ENCODE peak calls at places on chromosome 18, in five cellular contexts. W is amniotic epithelial cell; O is activated T-cell treated with anti-CD3 and anti-CD28 coated beads, Interleukin-2, amount 50 U/mL, for 48 hours; L is RWPE1; P is non-pigmented ciliary epithelial cell. C is an unnamed sample.

GRCh38 chr18:50115095-50115494 is 79.9 kb downstream of the MYO5B start:
- DNase-seq in W (peak), O (no peak), L (no peak), P (no peak), C (no peak)

GRCh38 chr18:37175727-37176126 is 346.8 kb downstream of the KIAA1328 start:
- DNase-seq in W (no peak), O (no peak), L (no peak), P (no peak), C (no peak)

GRCh38 chr18:60555629-60556028 is 183.1 kb upstream of the MC4R start:
- DNase-seq in W (no peak), O (no peak), L (no peak), P (no peak), C (no peak)

GRCh38 chr18:55337908-55338521 is 250.0 kb downstream of the TCF4 start:
- DNase-seq in W (no peak), O (no peak), L (no peak), P (no peak), C (no peak)

GRCh38 chr18:61096231-61096630 is 237.0 kb upstream of the CDH20 start:
- DNase-seq in W (no peak), O (no peak), L (no peak), P (no peak), C (no peak)

GRCh38 chr18:68847219-68847860 is 49.5 kb downstream of the CCDC102B start:
- DNase-seq in W (peak), O (no peak), L (no peak), P (no peak), C (peak)

GRCh38 chr18:37487400-37487831 is 78.2 kb downstream of the CELF4 start:
- DNase-seq in W (no peak), O (no peak), L (no peak), P (no peak), C (no peak)

GRCh38 chr18:12839526-12840196 is 44.4 kb downstream of the PTPN2 start:
- DNase-seq in W (peak), O (no peak), L (no peak), P (no peak), C (no peak)

GRCh38 chr18:41323044-41323443 is 632.0 kb upstream of the PIK3C3 start:
- DNase-seq in W (peak), O (no peak), L (no peak), P (no peak), C (no peak)

GRCh38 chr18:79962835-79963657 is 1.4 kb upstream of the HSBP1L1 start:
- DNase-seq in W (no peak), O (peak), L (no peak), P (no peak), C (no peak)

GRCh38 chr18:79067611-79068010 is 1.6 kb upstream of the ATP9B start:
- DNase-seq in W (no peak), O (no peak), L (no peak), P (no peak), C (no peak)

GRCh38 chr18:26532367-26533340 is 15.7 kb downstream of the KCTD1 start:
- DNase-seq in W (no peak), O (no peak), L (no peak), P (no peak), C (no peak)

GRCh38 chr18:12307251-12307736 is 747 bp upstream of the TUBB6 start:
- DNase-seq in W (peak), O (peak), L (no peak), P (peak), C (no peak)

GRCh38 chr18:58591286-58591685 is 37.6 kb downstream of the ALPK2 start:
- DNase-seq in W (no peak), O (no peak), L (no peak), P (no peak), C (no peak)

GRCh38 chr18:9823805-9824473 is 61.8 kb upstream of the TXNDC2 start:
- DNase-seq in W (peak), O (no peak), L (no peak), P (no peak), C (no peak)

GRCh38 chr18:28065031-28065792 is 111.7 kb downstream of the CDH2 start:
- DNase-seq in W (peak), O (no peak), L (peak), P (peak), C (no peak)

GRCh38 chr18:60676807-60677206 is 304.2 kb upstream of the MC4R start:
- DNase-seq in W (no peak), O (no peak), L (no peak), P (no peak), C (no peak)

GRCh38 chr18:46302866-46303485 is 198.8 kb downstream of the HAUS1 start:
- DNase-seq in W (no peak), O (no peak), L (no peak), P (no peak), C (no peak)

GRCh38 chr18:4004176-4004829 is 450.8 kb downstream of the DLGAP1 start:
- DNase-seq in W (no peak), O (no peak), L (peak), P (no peak), C (no peak)

GRCh38 chr18:57780318-57781127 is 22.6 kb downstream of the ATP8B1 start:
- DNase-seq in W (peak), O (no peak), L (peak), P (no peak), C (no peak)

GRCh38 chr18:62198259-62198658 is 11.2 kb downstream of the RELCH start:
- DNase-seq in W (peak), O (no peak), L (no peak), P (no peak), C (no peak)

GRCh38 chr18:28041366-28041765 is 135.6 kb downstream of the CDH2 start:
- DNase-seq in W (peak), O (no peak), L (no peak), P (peak), C (no peak)

GRCh38 chr18:45336431-45336830 is 278.8 kb upstream of the SLC14A2 start:
- DNase-seq in W (no peak), O (no peak), L (no peak), P (no peak), C (no peak)

GRCh38 chr18:21080576-21080975 is 31.0 kb downstream of the ROCK1 start:
- DNase-seq in W (no peak), O (no peak), L (no peak), P (no peak), C (no peak)

GRCh38 chr18:24427484-24427883 is 1.0 kb downstream of the IMPACT start:
- DNase-seq in W (peak), O (no peak), L (peak), P (no peak), C (no peak)

GRCh38 chr18:74261053-74261452 is 30.7 kb downstream of the CYB5A start:
- DNase-seq in W (peak), O (no peak), L (no peak), P (no peak), C (no peak)

GRCh38 chr18:56148373-56148772 is 490.0 kb downstream of the TXNL1 start:
- DNase-seq in W (peak), O (no peak), L (no peak), P (peak), C (no peak)

GRCh38 chr18:57436193-57436964 is 1.2 kb downstream of the ONECUT2 start:
- DNase-seq in W (no peak), O (peak), L (no peak), P (no peak), C (no peak)

GRCh38 chr18:7987284-7987976 is 420.3 kb downstream of the PTPRM start:
- DNase-seq in W (peak), O (no peak), L (peak), P (peak), C (no peak)